ENCODE peak calls at places on chromosomes 16 and 17, in seven cellular contexts. A is activated CD8-positive, alpha-beta memory T cell treated with anti-CD3 and anti-CD28 coated beads for 24 hours; P is A549; D is mesenchymal stem cell; F is glutamatergic neuron; E is neural progenitor cell; H is omental fat pad. M is an unnamed sample.

GRCh38 chr17:7889166-7889584 is 586 bp downstream of the CHD3 start:
- DNase-seq in A (no peak), P (peak), D (peak), F (peak), E (peak), H (peak), M (peak)

GRCh38 chr16:71929048-71929447 is 33.7 kb downstream of the IST1 start:
- DNase-seq in A (no peak), P (no peak), D (peak), F (no peak), E (no peak), H (no peak), M (no peak)

GRCh38 chr16:14325921-14326401 is 254.8 kb downstream of the MRTFB start:
- DNase-seq in A (no peak), P (no peak), D (no peak), F (no peak), E (peak), H (no peak), M (no peak)

GRCh38 chr16:15427648-15428239 is 6.6 kb upstream of the BMERB1 start:
- DNase-seq in A (peak), P (peak), D (peak), F (peak), E (peak), H (peak), M (no peak)

GRCh38 chr17:36881323-36881722 is 56.0 kb upstream of the LHX1 start:
- DNase-seq in A (no peak), P (no peak), D (no peak), F (no peak), E (no peak), H (no peak), M (no peak)

GRCh38 chr16:15518412-15519351 is 84.3 kb downstream of the BMERB1 start:
- DNase-seq in A (no peak), P (peak), D (peak), F (no peak), E (no peak), H (no peak), M (peak)

GRCh38 chr16:62891-63290 is 9.3 kb downstream of the SNRNP25 start:
- DNase-seq in A (no peak), P (no peak), D (no peak), F (no peak), E (no peak), H (no peak), M (no peak)

GRCh38 chr16:5979905-5980550 is 882.4 kb upstream of the EEF2KMT start:
- DNase-seq in A (no peak), P (no peak), D (no peak), F (no peak), E (no peak), H (no peak), M (no peak)

GRCh38 chr16:4660454-4661007 is 32.8 kb upstream of the NUDT16L1 start:
- DNase-seq in A (peak), P (no peak), D (no peak), F (no peak), E (no peak), H (peak), M (peak)

GRCh38 chr17:81142301-81143199 is 22.8 kb upstream of the PVALEF start:
- DNase-seq in A (peak), P (peak), D (peak), F (peak), E (peak), H (peak), M (peak)

GRCh38 chr17:40901981-40902862 is 17.2 kb upstream of the KRT20 start:
- DNase-seq in A (no peak), P (peak), D (no peak), F (no peak), E (no peak), H (no peak), M (no peak)

GRCh38 chr17:32265192-32265895 is at the start of gene RHBDL3:
- DNase-seq in A (no peak), P (peak), D (no peak), F (peak), E (peak), H (no peak), M (no peak)

GRCh38 chr17:75344664-75345063 is 55.4 kb upstream of the SLC25A19 start:
- DNase-seq in A (no peak), P (no peak), D (no peak), F (peak), E (peak), H (no peak), M (no peak)

GRCh38 chr17:77783991-77784820 is 174.3 kb upstream of the TNRC6C start:
- DNase-seq in A (peak), P (no peak), D (no peak), F (no peak), E (no peak), H (no peak), M (no peak)

GRCh38 chr16:19432429-19432828 is 14.7 kb downstream of the TMC5 start:
- DNase-seq in A (no peak), P (peak), D (no peak), F (no peak), E (no peak), H (no peak), M (no peak)

GRCh38 chr17:43952724-43953666 is 745 bp downstream of the PYY start:
- DNase-seq in A (no peak), P (no peak), D (no peak), F (peak), E (peak), H (no peak), M (no peak)

GRCh38 chr17:79026345-79027273 is 2.6 kb downstream of the C1QTNF1 start:
- DNase-seq in A (no peak), P (peak), D (peak), F (no peak), E (no peak), H (peak), M (peak)

GRCh38 chr17:68057531-68057952 is 22.0 kb downstream of the KPNA2 start:
- DNase-seq in A (peak), P (no peak), D (peak), F (no peak), E (no peak), H (no peak), M (peak)

GRCh38 chr17:57379237-57380054 is 123.1 kb downstream of the MSI2 start:
- DNase-seq in A (no peak), P (no peak), D (peak), F (no peak), E (peak), H (no peak), M (no peak)

GRCh38 chr17:35666070-35666469 is 65.4 kb upstream of the RASL10B start:
- DNase-seq in A (no peak), P (no peak), D (peak), F (no peak), E (no peak), H (no peak), M (no peak)

M was measured in NCI-H226.